ENCODE peak calls at places on chromosome 6, in eight cellular contexts. One of them, this sample, is unnamed.

GRCh38 chr6:17385660-17386059 is 7.7 kb upstream of the CAP2 start:
- DNase-seq in lower leg skin: no peak
- DNase-seq in esophagus squamous epithelium: no peak
- DNase-seq in body of pancreas: no peak
- DNase-seq in uterus: no peak
- DNase-seq in right lobe of liver: no peak
- DNase-seq in ovary: no peak
- DNase-seq in gastrocnemius medialis: peak
- DNase-seq in this sample: no peak

GRCh38 chr6:73854998-73855718 is 159.2 kb downstream of the CD109 start:
- DNase-seq in ovary: no peak
- DNase-seq in esophagus squamous epithelium: no peak
- DNase-seq in body of pancreas: no peak
- DNase-seq in lower leg skin: no peak
- DNase-seq in uterus: no peak
- DNase-seq in gastrocnemius medialis: no peak
- DNase-seq in right lobe of liver: no peak
- DNase-seq in this sample: peak

GRCh38 chr6:113949499-113949898 is 21.4 kb downstream of the HDAC2 start:
- DNase-seq in gastrocnemius medialis: no peak
- DNase-seq in ovary: no peak
- DNase-seq in esophagus squamous epithelium: no peak
- DNase-seq in body of pancreas: no peak
- DNase-seq in uterus: no peak
- DNase-seq in lower leg skin: no peak
- DNase-seq in right lobe of liver: no peak
- DNase-seq in this sample: no peak

GRCh38 chr6:85390105-85390728 is 59.7 kb upstream of the NT5E start:
- DNase-seq in ovary: no peak
- DNase-seq in body of pancreas: no peak
- DNase-seq in lower leg skin: no peak
- DNase-seq in esophagus squamous epithelium: no peak
- DNase-seq in gastrocnemius medialis: no peak
- DNase-seq in right lobe of liver: no peak
- DNase-seq in uterus: no peak
- DNase-seq in this sample: no peak

GRCh38 chr6:11428895-11429294 is 108.7 kb upstream of the TMEM170B start:
- DNase-seq in lower leg skin: peak
- DNase-seq in ovary: no peak
- DNase-seq in gastrocnemius medialis: no peak
- DNase-seq in right lobe of liver: no peak
- DNase-seq in body of pancreas: no peak
- DNase-seq in uterus: no peak
- DNase-seq in esophagus squamous epithelium: no peak
- DNase-seq in this sample: no peak

GRCh38 chr6:139841794-139842215 is 467.4 kb upstream of the CITED2 start:
- DNase-seq in right lobe of liver: no peak
- DNase-seq in ovary: no peak
- DNase-seq in gastrocnemius medialis: no peak
- DNase-seq in lower leg skin: no peak
- DNase-seq in uterus: no peak
- DNase-seq in body of pancreas: no peak
- DNase-seq in esophagus squamous epithelium: no peak
- DNase-seq in this sample: no peak

GRCh38 chr6:130666796-130667195 is 160.4 kb upstream of the SMLR1 start:
- DNase-seq in gastrocnemius medialis: no peak
- DNase-seq in esophagus squamous epithelium: no peak
- DNase-seq in right lobe of liver: no peak
- DNase-seq in lower leg skin: no peak
- DNase-seq in ovary: no peak
- DNase-seq in body of pancreas: no peak
- DNase-seq in uterus: no peak
- DNase-seq in this sample: no peak

GRCh38 chr6:120826253-120826652 is 508.0 kb downstream of the TBC1D32 start:
- DNase-seq in body of pancreas: peak
- DNase-seq in uterus: no peak
- DNase-seq in ovary: no peak
- DNase-seq in right lobe of liver: no peak
- DNase-seq in esophagus squamous epithelium: no peak
- DNase-seq in lower leg skin: no peak
- DNase-seq in gastrocnemius medialis: no peak
- DNase-seq in this sample: peak

GRCh38 chr6:540490-540889 is 116.4 kb downstream of the HUS1B start:
- DNase-seq in gastrocnemius medialis: no peak
- DNase-seq in lower leg skin: no peak
- DNase-seq in body of pancreas: no peak
- DNase-seq in esophagus squamous epithelium: no peak
- DNase-seq in uterus: no peak
- DNase-seq in ovary: no peak
- DNase-seq in right lobe of liver: no peak
- DNase-seq in this sample: no peak

GRCh38 chr6:4916954-4917561 is 86.8 kb downstream of the RPP40 start:
- DNase-seq in uterus: no peak
- DNase-seq in lower leg skin: no peak
- DNase-seq in right lobe of liver: no peak
- DNase-seq in ovary: no peak
- DNase-seq in esophagus squamous epithelium: no peak
- DNase-seq in gastrocnemius medialis: no peak
- DNase-seq in body of pancreas: no peak
- DNase-seq in this sample: no peak

GRCh38 chr6:109852713-109853112 is 125.4 kb upstream of the GPR6 start:
- DNase-seq in gastrocnemius medialis: no peak
- DNase-seq in uterus: no peak
- DNase-seq in ovary: no peak
- DNase-seq in esophagus squamous epithelium: no peak
- DNase-seq in body of pancreas: no peak
- DNase-seq in lower leg skin: no peak
- DNase-seq in right lobe of liver: no peak
- DNase-seq in this sample: no peak

GRCh38 chr6:456358-456857 is 64.9 kb downstream of the IRF4 start:
- DNase-seq in esophagus squamous epithelium: no peak
- DNase-seq in uterus: no peak
- DNase-seq in gastrocnemius medialis: no peak
- DNase-seq in body of pancreas: no peak
- DNase-seq in ovary: no peak
- DNase-seq in lower leg skin: no peak
- DNase-seq in right lobe of liver: no peak
- DNase-seq in this sample: no peak

GRCh38 chr6:22413681-22414305 is 117.0 kb upstream of the PRL start:
- DNase-seq in gastrocnemius medialis: no peak
- DNase-seq in esophagus squamous epithelium: no peak
- DNase-seq in body of pancreas: no peak
- DNase-seq in uterus: no peak
- DNase-seq in lower leg skin: no peak
- DNase-seq in right lobe of liver: no peak
- DNase-seq in ovary: no peak
- DNase-seq in this sample: no peak

GRCh38 chr6:128036808-128037570 is 136.1 kb upstream of the THEMIS start:
- DNase-seq in ovary: no peak
- DNase-seq in body of pancreas: no peak
- DNase-seq in right lobe of liver: no peak
- DNase-seq in esophagus squamous epithelium: no peak
- DNase-seq in gastrocnemius medialis: no peak
- DNase-seq in lower leg skin: no peak
- DNase-seq in uterus: no peak
- DNase-seq in this sample: no peak

GRCh38 chr6:150528648-150529285 is 70.9 kb upstream of the PLEKHG1 start:
- DNase-seq in body of pancreas: peak
- DNase-seq in ovary: peak
- DNase-seq in esophagus squamous epithelium: no peak
- DNase-seq in gastrocnemius medialis: peak
- DNase-seq in uterus: peak
- DNase-seq in lower leg skin: peak
- DNase-seq in right lobe of liver: peak
- DNase-seq in this sample: peak

GRCh38 chr6:1077822-1078221 is 234.1 kb upstream of the FOXQ1 start:
- DNase-seq in right lobe of liver: no peak
- DNase-seq in uterus: no peak
- DNase-seq in lower leg skin: no peak
- DNase-seq in esophagus squamous epithelium: no peak
- DNase-seq in gastrocnemius medialis: no peak
- DNase-seq in ovary: no peak
- DNase-seq in body of pancreas: no peak
- DNase-seq in this sample: no peak

GRCh38 chr6:72783667-72784066 is 161.8 kb downstream of the KCNQ5 start:
- DNase-seq in esophagus squamous epithelium: no peak
- DNase-seq in ovary: no peak
- DNase-seq in right lobe of liver: no peak
- DNase-seq in body of pancreas: no peak
- DNase-seq in gastrocnemius medialis: no peak
- DNase-seq in uterus: no peak
- DNase-seq in lower leg skin: no peak
- DNase-seq in this sample: no peak

DNA sequence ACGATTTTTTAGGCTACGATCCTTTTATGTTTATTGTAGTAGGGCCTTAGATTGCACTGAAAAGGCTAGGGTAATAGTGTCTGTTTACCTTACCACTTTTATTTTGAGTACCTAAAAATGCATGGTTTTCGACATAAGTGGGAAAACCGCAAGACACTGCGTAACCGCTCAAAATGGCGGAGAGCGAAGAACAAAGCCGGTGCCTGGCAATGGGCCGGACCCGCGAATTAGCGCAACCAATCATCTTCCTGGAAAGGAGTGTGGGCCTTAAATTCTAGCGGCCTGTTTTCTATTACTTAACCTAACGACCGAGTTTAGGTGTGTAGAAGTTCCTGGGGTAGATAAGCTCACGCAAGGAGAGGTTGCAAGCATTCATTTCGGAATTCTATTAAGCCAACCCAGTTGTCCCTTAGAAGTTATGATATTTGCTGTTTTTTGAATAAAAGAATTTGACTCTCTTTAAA is 118.0 kb downstream of the HFE start:
- DNase-seq in uterus: peak
- DNase-seq in body of pancreas: peak
- DNase-seq in lower leg skin: peak
- DNase-seq in esophagus squamous epithelium: no peak
- DNase-seq in gastrocnemius medialis: no peak
- DNase-seq in ovary: peak
- DNase-seq in right lobe of liver: peak
- DNase-seq in this sample: peak
- TF ChIP-seq POLR2A in uterus: peak
- TF ChIP-seq POLR2A in body of pancreas: no peak
- TF ChIP-seq POLR2A in lower leg skin: no peak
- TF ChIP-seq POLR2A in esophagus squamous epithelium: no peak
- TF ChIP-seq POLR2A in gastrocnemius medialis: peak
- TF ChIP-seq POLR2A in ovary: no peak
- TF ChIP-seq POLR2A in right lobe of liver: peak
- TF ChIP-seq POLR2A in this sample: peak

GRCh38 chr6:31530659-31531058 is 1.9 kb downstream of the MCCD1 start:
- DNase-seq in lower leg skin: no peak
- DNase-seq in uterus: no peak
- DNase-seq in right lobe of liver: no peak
- DNase-seq in gastrocnemius medialis: no peak
- DNase-seq in esophagus squamous epithelium: no peak
- DNase-seq in body of pancreas: no peak
- DNase-seq in ovary: no peak
- DNase-seq in this sample: no peak

GRCh38 chr6:31532644-31533454 is 4.1 kb downstream of the MCCD1 start:
- DNase-seq in uterus: no peak
- DNase-seq in lower leg skin: no peak
- DNase-seq in body of pancreas: no peak
- DNase-seq in right lobe of liver: no peak
- DNase-seq in ovary: no peak
- DNase-seq in gastrocnemius medialis: no peak
- DNase-seq in esophagus squamous epithelium: no peak
- DNase-seq in this sample: no peak

GRCh38 chr6:31533455-31533841 is 4.7 kb downstream of the MCCD1 start:
- DNase-seq in esophagus squamous epithelium: no peak
- DNase-seq in right lobe of liver: no peak
- DNase-seq in lower leg skin: no peak
- DNase-seq in gastrocnemius medialis: no peak
- DNase-seq in uterus: no peak
- DNase-seq in body of pancreas: no peak
- DNase-seq in ovary: no peak
- DNase-seq in this sample: no peak

GRCh38 chr6:31531162-31531561 is 2.4 kb downstream of the MCCD1 start:
- DNase-seq in right lobe of liver: no peak
- DNase-seq in gastrocnemius medialis: no peak
- DNase-seq in lower leg skin: no peak
- DNase-seq in esophagus squamous epithelium: no peak
- DNase-seq in ovary: no peak
- DNase-seq in body of pancreas: no peak
- DNase-seq in uterus: no peak
- DNase-seq in this sample: no peak

DNA sequence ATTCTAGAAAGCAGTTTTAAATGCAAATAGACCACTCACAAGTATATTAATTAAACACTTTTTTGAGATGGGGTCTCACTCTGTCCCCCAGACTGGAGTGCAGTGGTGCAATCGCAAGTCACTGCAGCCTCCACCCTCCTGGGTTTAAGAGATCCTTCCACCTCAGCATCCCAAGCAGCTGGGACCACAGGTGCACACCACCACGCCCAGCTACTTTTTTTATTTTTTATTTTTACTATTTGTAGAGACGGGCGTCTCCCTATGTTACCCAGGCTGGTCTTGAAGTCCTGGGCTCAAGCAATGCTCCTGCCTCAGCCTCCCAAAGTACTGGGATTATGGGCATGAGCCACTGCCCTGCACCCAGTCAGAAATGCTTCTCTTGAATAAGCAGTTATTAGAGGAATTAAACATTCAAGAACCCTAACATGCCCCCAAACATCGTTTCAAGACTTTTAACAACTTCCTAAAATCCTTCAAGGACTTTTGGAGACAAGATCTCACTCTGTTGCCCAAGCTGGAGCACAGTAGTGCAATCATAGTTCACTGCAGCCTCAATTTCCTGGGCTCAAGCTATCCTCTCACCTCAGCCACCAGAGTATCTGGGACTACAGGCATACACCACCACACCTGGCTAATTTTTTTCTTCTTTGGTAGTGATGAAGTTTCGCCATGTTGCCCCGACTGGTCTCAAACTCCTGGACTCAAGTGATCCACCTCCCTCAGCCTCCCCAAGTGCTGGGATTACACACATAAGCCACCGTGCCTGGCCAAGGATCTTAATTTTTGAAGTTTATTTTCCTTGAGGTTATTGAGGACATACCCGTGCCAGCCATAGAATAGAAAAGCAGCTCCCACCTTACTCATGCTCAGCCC is 3.2 kb downstream of the MCCD1 start:
- DNase-seq in gastrocnemius medialis: no peak
- DNase-seq in body of pancreas: no peak
- DNase-seq in ovary: no peak
- DNase-seq in esophagus squamous epithelium: no peak
- DNase-seq in uterus: no peak
- DNase-seq in lower leg skin: no peak
- DNase-seq in right lobe of liver: no peak
- DNase-seq in this sample: no peak
- TF ChIP-seq POLR2A in gastrocnemius medialis: no peak
- TF ChIP-seq POLR2A in body of pancreas: no peak
- TF ChIP-seq POLR2A in ovary: no peak
- TF ChIP-seq POLR2A in esophagus squamous epithelium: no peak
- TF ChIP-seq POLR2A in uterus: no peak
- TF ChIP-seq POLR2A in lower leg skin: no peak
- TF ChIP-seq POLR2A in right lobe of liver: no peak
- TF ChIP-seq POLR2A in this sample: no peak

GRCh38 chr6:36608788-36609563 is 14.8 kb downstream of the SRSF3 start:
- DNase-seq in ovary: no peak
- DNase-seq in lower leg skin: no peak
- DNase-seq in right lobe of liver: peak
- DNase-seq in gastrocnemius medialis: no peak
- DNase-seq in body of pancreas: peak
- DNase-seq in esophagus squamous epithelium: no peak
- DNase-seq in uterus: no peak
- DNase-seq in this sample: no peak
- TF ChIP-seq POLR2A in ovary: no peak
- TF ChIP-seq POLR2A in lower leg skin: no peak
- TF ChIP-seq POLR2A in right lobe of liver: no peak
- TF ChIP-seq POLR2A in gastrocnemius medialis: no peak
- TF ChIP-seq POLR2A in body of pancreas: no peak
- TF ChIP-seq POLR2A in esophagus squamous epithelium: no peak
- TF ChIP-seq POLR2A in uterus: no peak
- TF ChIP-seq POLR2A in this sample: no peak

GRCh38 chr6:7137335-7138106 is 29.8 kb downstream of the RREB1 start:
- DNase-seq in esophagus squamous epithelium: no peak
- DNase-seq in uterus: peak
- DNase-seq in right lobe of liver: no peak
- DNase-seq in ovary: no peak
- DNase-seq in body of pancreas: no peak
- DNase-seq in gastrocnemius medialis: peak
- DNase-seq in lower leg skin: peak
- DNase-seq in this sample: peak
- TF ChIP-seq POLR2A in esophagus squamous epithelium: no peak
- TF ChIP-seq POLR2A in uterus: no peak
- TF ChIP-seq POLR2A in right lobe of liver: no peak
- TF ChIP-seq POLR2A in ovary: no peak
- TF ChIP-seq POLR2A in body of pancreas: no peak
- TF ChIP-seq POLR2A in gastrocnemius medialis: no peak
- TF ChIP-seq POLR2A in lower leg skin: no peak
- TF ChIP-seq POLR2A in this sample: no peak